ENCODE peak calls at places on chromosomes 12 and 14, in four cellular contexts. One of them, this sample, is unnamed.

GRCh38 chr12:96578526-96579125 is 89.2 kb downstream of the CFAP54 start:
- DNase-seq in lung: no peak
- DNase-seq in cardiac muscle cell: peak
- DNase-seq in spleen: no peak
- DNase-seq in this sample: no peak

GRCh38 chr12:69987453-69988102 is 162.6 kb downstream of the MYRFL start:
- DNase-seq in lung: no peak
- DNase-seq in cardiac muscle cell: peak
- DNase-seq in spleen: no peak
- DNase-seq in this sample: no peak

GRCh38 chr14:31388687-31389413 is 31.5 kb downstream of the HEATR5A start:
- DNase-seq in lung: no peak
- DNase-seq in cardiac muscle cell: peak
- DNase-seq in spleen: no peak
- DNase-seq in this sample: no peak

GRCh38 chr14:50381823-50382287 is 14.8 kb downstream of the CDKL1 start:
- DNase-seq in lung: no peak
- DNase-seq in cardiac muscle cell: no peak
- DNase-seq in spleen: no peak
- DNase-seq in this sample: no peak

GRCh38 chr14:54207075-54207474 is 189.7 kb upstream of the CDKN3 start:
- DNase-seq in lung: no peak
- DNase-seq in cardiac muscle cell: peak
- DNase-seq in spleen: no peak
- DNase-seq in this sample: no peak

GRCh38 chr12:52598966-52599365 is 2.3 kb downstream of the KRT72 start:
- DNase-seq in lung: no peak
- DNase-seq in cardiac muscle cell: no peak
- DNase-seq in spleen: no peak
- DNase-seq in this sample: no peak

GRCh38 chr12:56326126-56326525 is 7.7 kb downstream of the PAN2 start:
- DNase-seq in lung: no peak
- DNase-seq in cardiac muscle cell: no peak
- DNase-seq in spleen: peak
- DNase-seq in this sample: no peak

GRCh38 chr14:50675597-50675996 is 7.5 kb upstream of the SAV1 start:
- DNase-seq in lung: no peak
- DNase-seq in cardiac muscle cell: no peak
- DNase-seq in spleen: no peak
- DNase-seq in this sample: no peak

GRCh38 chr14:54109521-54110120 is 153.0 kb upstream of the BMP4 start:
- DNase-seq in lung: no peak
- DNase-seq in cardiac muscle cell: no peak
- DNase-seq in spleen: no peak
- DNase-seq in this sample: no peak

GRCh38 chr14:78863143-78863542 is 693.0 kb downstream of the NRXN3 start:
- DNase-seq in lung: no peak
- DNase-seq in cardiac muscle cell: peak
- DNase-seq in spleen: no peak
- DNase-seq in this sample: peak

GRCh38 chr12:103197725-103198388 is 240.4 kb downstream of the ASCL1 start:
- DNase-seq in lung: no peak
- DNase-seq in cardiac muscle cell: no peak
- DNase-seq in spleen: no peak
- DNase-seq in this sample: no peak

GRCh38 chr12:131527092-131527491 is 183.8 kb upstream of the SFSWAP start:
- DNase-seq in lung: no peak
- DNase-seq in cardiac muscle cell: no peak
- DNase-seq in spleen: no peak
- DNase-seq in this sample: no peak

GRCh38 chr12:31321565-31322228 is 4.3 kb downstream of the SINHCAF start:
- DNase-seq in lung: no peak
- DNase-seq in cardiac muscle cell: peak
- DNase-seq in spleen: no peak
- DNase-seq in this sample: no peak

GRCh38 chr12:109757671-109758265 is 44.1 kb downstream of the FAM222A start:
- DNase-seq in lung: no peak
- DNase-seq in cardiac muscle cell: no peak
- DNase-seq in spleen: no peak
- DNase-seq in this sample: no peak

GRCh38 chr14:69662636-69663321 is 51.4 kb downstream of the SUSD6 start:
- DNase-seq in lung: no peak
- DNase-seq in cardiac muscle cell: no peak
- DNase-seq in spleen: no peak
- DNase-seq in this sample: no peak

GRCh38 chr12:28104893-28105864 is 85.1 kb upstream of the CCDC91 start:
- DNase-seq in lung: no peak
- DNase-seq in cardiac muscle cell: peak
- DNase-seq in spleen: no peak
- DNase-seq in this sample: no peak

This sample was measured in endothelial cell.